ENCODE peak calls at places on chromosomes 1 and 21, in nine cellular contexts. W is CD8-positive, alpha-beta T cell; C is AG04450; D is mucosa of descending colon; J is AG09309; V is Panc1; U is fibroblast of pulmonary artery; A is thoracic aorta; I is WERI-Rb-1. M is an unnamed sample.

GRCh38 chr1:39822146-39822545 is 33.5 kb upstream of the BMP8B start:
- DNase-seq in D (no peak), W (no peak), V (no peak), I (no peak), C (no peak), A (no peak), J (no peak), U (no peak), M (no peak)

GRCh38 chr1:32241011-32241763 is 5.8 kb upstream of the FAM167B start:
- DNase-seq in V (no peak), W (no peak), J (no peak), I (peak), A (peak), D (peak), C (no peak), U (peak), M (no peak)

GRCh38 chr21:39096754-39097153 is 86.5 kb downstream of the PSMG1 start:
- DNase-seq in C (no peak), W (no peak), J (no peak), D (no peak), I (peak), U (no peak), A (no peak), V (no peak), M (no peak)

GRCh38 chr21:32306021-32306780 is 7.5 kb downstream of the MRAP start:
- DNase-seq in D (no peak), I (peak), C (no peak), J (no peak), U (no peak), A (no peak), W (no peak), V (no peak), M (no peak)

GRCh38 chr1:34101151-34101550 is 63.9 kb downstream of the CSMD2 start:
- DNase-seq in A (no peak), U (no peak), V (no peak), D (no peak), W (no peak), I (no peak), J (peak), C (peak), M (no peak)

GRCh38 chr1:87334351-87335174 is 5.9 kb downstream of the LMO4 start:
- DNase-seq in W (no peak), A (no peak), I (peak), U (no peak), D (peak), C (no peak), V (no peak), J (no peak), M (no peak)

GRCh38 chr1:10980841-10981727 is 31.4 kb upstream of the TARDBP start:
- DNase-seq in A (no peak), J (peak), D (no peak), I (no peak), C (no peak), V (no peak), U (peak), W (no peak), M (no peak)

GRCh38 chr1:67372136-67372535 is 58.1 kb downstream of the SERBP1 start:
- DNase-seq in A (no peak), V (no peak), I (no peak), W (no peak), J (no peak), U (peak), D (no peak), C (no peak), M (peak)

GRCh38 chr1:23168079-23168461 is 586 bp downstream of the LUZP1 start:
- DNase-seq in W (no peak), J (no peak), C (no peak), I (no peak), V (no peak), A (no peak), D (peak), U (no peak), M (no peak)

GRCh38 chr1:116538527-116538926 is 32.3 kb downstream of the CD58 start:
- DNase-seq in J (no peak), D (no peak), V (no peak), U (no peak), I (peak), W (no peak), A (no peak), C (no peak), M (no peak)

GRCh38 chr1:43140583-43140982 is 31.5 kb downstream of the EBNA1BP2 start:
- DNase-seq in A (no peak), W (no peak), I (no peak), V (no peak), D (no peak), U (no peak), J (no peak), C (no peak), M (no peak)

GRCh38 chr1:210467440-210468040 is 138.8 kb downstream of the HHAT start:
- DNase-seq in W (no peak), I (no peak), C (no peak), J (peak), A (no peak), V (no peak), D (no peak), U (no peak), M (peak)

GRCh38 chr1:196366817-196367495 is 241.3 kb downstream of the KCNT2 start:
- DNase-seq in V (no peak), W (no peak), U (peak), I (no peak), C (no peak), D (no peak), J (no peak), A (no peak), M (no peak)

GRCh38 chr1:116847688-116848531 is 61.8 kb upstream of the PTGFRN start:
- DNase-seq in W (no peak), A (peak), V (no peak), I (no peak), D (no peak), J (no peak), U (peak), C (no peak), M (peak)

GRCh38 chr1:238562376-238562775 is 671.7 kb upstream of the ZP4 start:
- DNase-seq in J (peak), C (no peak), D (no peak), I (no peak), W (no peak), A (no peak), V (no peak), U (peak), M (no peak)

GRCh38 chr21:44618909-44619308 is 7.0 kb downstream of the KRTAP10-8 start:
- DNase-seq in I (no peak), V (no peak), U (no peak), J (no peak), C (no peak), A (no peak), W (peak), D (no peak), M (no peak)

GRCh38 chr1:217435159-217435558 is 195.7 kb downstream of the GPATCH2 start:
- DNase-seq in V (no peak), D (no peak), W (no peak), J (no peak), I (peak), U (peak), A (no peak), C (no peak), M (no peak)

GRCh38 chr1:210296682-210297081 is 32.0 kb upstream of the HHAT start:
- DNase-seq in A (no peak), I (no peak), D (no peak), C (no peak), W (no peak), U (no peak), J (no peak), V (no peak), M (no peak)

GRCh38 chr1:113166473-113166872 is 93.5 kb downstream of the LRIG2 start:
- DNase-seq in A (no peak), V (no peak), J (no peak), U (no peak), D (no peak), I (no peak), C (no peak), W (no peak), M (no peak)

GRCh38 chr1:145878724-145879123 is 6.9 kb downstream of the ANKRD35 start:
- DNase-seq in A (no peak), C (no peak), U (peak), J (no peak), D (no peak), I (no peak), V (no peak), W (no peak), M (no peak)

GRCh38 chr1:209134001-209134400 is 449.5 kb upstream of the CAMK1G start:
- DNase-seq in C (no peak), U (no peak), J (no peak), A (no peak), V (no peak), D (no peak), I (no peak), W (no peak), M (no peak)

GRCh38 chr1:89822999-89823628 is 2.3 kb downstream of the LRRC8D start:
- DNase-seq in C (no peak), W (no peak), J (no peak), V (no peak), U (peak), I (no peak), D (no peak), A (no peak), M (no peak)

GRCh38 chr1:114081145-114082046 is 72.3 kb downstream of the SYT6 start:
- DNase-seq in J (no peak), D (no peak), I (no peak), V (no peak), C (no peak), W (no peak), A (no peak), U (no peak), M (no peak)

GRCh38 chr1:54153548-54154439 is 994 bp upstream of the CDCP2 start:
- DNase-seq in V (no peak), U (peak), W (no peak), A (peak), C (peak), D (no peak), J (peak), I (peak), M (peak)

GRCh38 chr1:104592926-104593325 is 843.2 kb downstream of the AMY1C start:
- DNase-seq in C (no peak), I (no peak), U (no peak), W (no peak), J (no peak), A (no peak), V (no peak), D (no peak), M (no peak)

GRCh38 chr1:169106921-169107672 is 607 bp downstream of the ATP1B1 start:
- DNase-seq in J (no peak), D (no peak), U (peak), A (no peak), I (no peak), C (no peak), V (peak), W (no peak), M (no peak)

GRCh38 chr1:56645663-56646330 is 683 bp downstream of the PRKAA2 start:
- DNase-seq in D (peak), I (peak), A (no peak), V (no peak), W (no peak), C (no peak), J (no peak), U (no peak), M (no peak)

GRCh38 chr1:42922687-42923366 is 35.8 kb downstream of the SLC2A1 start:
- DNase-seq in W (no peak), C (no peak), U (peak), A (no peak), V (no peak), I (peak), J (no peak), D (no peak), M (no peak)

GRCh38 chr1:153375511-153375910 is at the start of gene S100A12:
- DNase-seq in V (no peak), A (no peak), W (no peak), D (no peak), J (peak), U (peak), C (peak), I (no peak), M (peak)

GRCh38 chr1:150807674-150808073 is 386 bp downstream of the CTSK start:
- DNase-seq in D (no peak), C (no peak), A (no peak), V (no peak), W (no peak), I (no peak), U (no peak), J (no peak), M (no peak)
- H3K4me3 ChIP-seq in D (no peak), C (peak), A (peak), V (no peak), W (no peak), I (no peak), U (peak), J (peak), M (peak)

DNA sequence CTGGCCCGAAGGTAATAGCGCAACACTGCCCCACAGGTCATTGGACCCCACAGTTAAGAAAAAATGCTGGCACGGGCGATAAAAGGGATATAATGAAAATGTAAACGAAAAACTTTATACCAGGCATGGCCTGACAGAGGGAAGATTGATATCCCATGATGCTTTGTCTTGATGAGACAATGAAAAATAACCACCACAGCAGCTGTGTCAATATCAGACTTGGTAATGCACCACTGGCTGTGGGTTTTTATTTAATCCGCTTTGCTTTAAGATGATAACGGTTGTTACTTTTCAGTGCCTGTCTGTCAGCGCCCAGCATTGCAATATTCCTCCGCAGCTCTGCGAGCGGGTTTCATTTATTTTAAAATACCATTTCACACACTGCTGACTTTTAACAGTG is 150.5 kb downstream of the NUF2 start:
- DNase-seq in C (no peak), W (no peak), I (peak), J (no peak), U (no peak), A (no peak), D (no peak), V (no peak), M (no peak)
- TF ChIP-seq CTCF in C (no peak), W (no peak), I (no peak), J (no peak), U (no peak), A (no peak), D (no peak), V (no peak), M (no peak)

GRCh38 chr1:85061711-85062424 is 13.6 kb upstream of the MCOLN3 start:
- DNase-seq in V (peak), U (peak), W (peak), J (peak), D (peak), I (peak), A (peak), C (peak), M (peak)

GRCh38 chr1:85059563-85059962 is 11.3 kb upstream of the MCOLN3 start:
- DNase-seq in D (no peak), V (no peak), W (no peak), C (no peak), A (no peak), J (no peak), I (no peak), U (no peak), M (no peak)

GRCh38 chr1:85065550-85065949 is 17.2 kb upstream of the MCOLN3 start:
- DNase-seq in C (no peak), W (no peak), V (no peak), J (no peak), U (no peak), I (no peak), A (no peak), D (no peak), M (no peak)

GRCh38 chr1:85060038-85060437 is 11.7 kb upstream of the MCOLN3 start:
- DNase-seq in W (no peak), J (no peak), V (no peak), I (no peak), U (no peak), A (no peak), D (no peak), C (no peak), M (no peak)

GRCh38 chr1:85062425-85063026 is 14.2 kb upstream of the MCOLN3 start:
- DNase-seq in D (no peak), U (no peak), V (no peak), C (no peak), J (no peak), A (no peak), W (no peak), I (no peak), M (no peak)
- H3K4me3 ChIP-seq in D (no peak), U (peak), V (peak), C (peak), J (peak), A (peak), W (peak), I (peak), M (peak)

GRCh38 chr1:234309243-234309597 is 64.0 kb upstream of the COA6 start:
- DNase-seq in D (no peak), C (no peak), A (no peak), V (no peak), U (no peak), W (no peak), J (no peak), I (no peak), M (no peak)
- TF ChIP-seq CTCF in D (no peak), C (no peak), A (no peak), V (no peak), U (no peak), W (no peak), J (no peak), I (peak), M (no peak)

GRCh38 chr1:177172866-177173265 is 2.1 kb downstream of the BRINP2 start:
- DNase-seq in V (no peak), U (no peak), C (no peak), J (no peak), D (no peak), I (no peak), A (no peak), W (no peak), M (no peak)

GRCh38 chr1:177171536-177172123 is 872 bp downstream of the BRINP2 start:
- DNase-seq in V (no peak), C (no peak), J (no peak), D (no peak), W (no peak), U (no peak), A (no peak), I (no peak), M (no peak)

GRCh38 chr1:177172331-177172730 is 1.6 kb downstream of the BRINP2 start:
- DNase-seq in W (no peak), J (no peak), D (no peak), V (no peak), I (no peak), U (no peak), C (no peak), A (no peak), M (no peak)

GRCh38 chr1:177173976-177174375 is 3.2 kb downstream of the BRINP2 start:
- DNase-seq in J (no peak), D (no peak), A (no peak), I (no peak), U (no peak), V (no peak), C (no peak), W (no peak), M (no peak)

DNA sequence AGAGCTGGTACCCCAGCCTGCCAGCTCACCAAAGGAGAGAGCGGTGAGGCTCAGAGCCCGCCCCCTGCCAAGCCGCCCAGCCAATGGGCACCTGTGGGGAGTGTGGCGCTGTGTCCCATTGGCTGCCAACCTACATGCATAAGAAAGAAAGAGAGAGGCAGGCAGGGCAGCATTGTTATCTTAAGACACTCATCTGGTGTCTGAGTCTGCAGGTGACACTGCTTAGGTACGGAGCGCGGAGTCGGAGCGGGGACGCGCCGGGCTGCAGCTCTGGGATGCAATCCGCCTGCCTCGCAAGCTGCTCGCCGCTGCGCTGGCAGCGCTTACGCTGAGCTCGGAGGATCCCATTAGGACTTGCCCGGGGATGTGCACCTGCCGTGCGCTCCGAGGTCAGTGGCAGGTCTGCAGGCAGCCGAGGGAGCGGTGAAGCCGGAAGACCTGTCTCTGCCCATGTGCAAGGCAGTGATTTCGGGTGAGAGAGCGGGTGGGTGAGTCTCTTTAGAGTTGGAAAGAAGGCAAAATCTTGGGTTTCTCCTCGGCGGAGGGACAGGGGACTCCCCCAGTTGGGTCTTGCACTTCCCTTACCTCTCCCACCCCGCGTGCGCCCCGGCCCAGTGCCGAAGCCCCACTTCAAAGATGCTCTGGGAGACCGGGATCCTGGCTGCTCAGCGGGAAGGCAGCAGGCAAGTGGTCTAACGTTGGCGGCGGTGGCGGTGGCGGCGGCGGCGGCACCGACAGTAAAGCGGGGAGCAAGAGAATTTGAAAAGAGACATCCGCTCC is at the start of gene BRINP2:
- DNase-seq in J (no peak), A (no peak), C (no peak), W (no peak), D (peak), V (no peak), I (peak), U (peak), M (no peak)
- H3K4me3 ChIP-seq in J (peak), A (peak), C (peak), W (no peak), D (no peak), V (peak), I (peak), U (peak), M (peak)

GRCh38 chr1:69305621-69306020 is 262.1 kb upstream of the LRRC7 start:
- DNase-seq in U (no peak), D (no peak), C (no peak), J (no peak), W (no peak), A (no peak), I (peak), V (no peak), M (no peak)
- TF ChIP-seq CTCF in U (no peak), D (no peak), C (peak), J (no peak), W (no peak), A (no peak), I (peak), V (no peak), M (peak)

DNA sequence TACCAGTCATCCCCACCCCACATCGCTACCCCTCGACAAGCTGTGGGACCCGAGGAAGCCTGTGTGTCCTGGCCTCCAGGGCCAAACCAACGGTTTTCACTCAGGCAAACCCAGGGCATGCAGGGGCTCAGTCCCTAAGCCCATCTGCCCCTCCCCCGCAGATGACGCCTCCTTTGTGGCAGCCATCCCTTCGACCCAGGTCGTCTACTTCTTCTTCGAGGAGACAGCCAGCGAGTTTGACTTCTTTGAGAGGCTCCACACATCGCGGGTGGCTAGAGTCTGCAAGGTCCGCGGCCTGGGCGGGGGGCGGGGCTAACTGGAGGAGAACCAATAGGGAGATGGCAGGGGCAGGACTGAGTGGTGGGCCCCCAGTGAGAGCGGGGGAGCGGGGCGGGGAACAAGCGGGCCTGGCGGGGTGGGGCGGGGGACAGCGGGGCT is 7.4 kb downstream of the SEMA4A start:
- DNase-seq in C (peak), D (peak), J (no peak), A (peak), U (peak), V (no peak), W (peak), I (peak), M (no peak)
- H3K4me3 ChIP-seq in C (peak), D (no peak), J (no peak), A (peak), U (peak), V (no peak), W (peak), I (peak), M (peak)

DNA sequence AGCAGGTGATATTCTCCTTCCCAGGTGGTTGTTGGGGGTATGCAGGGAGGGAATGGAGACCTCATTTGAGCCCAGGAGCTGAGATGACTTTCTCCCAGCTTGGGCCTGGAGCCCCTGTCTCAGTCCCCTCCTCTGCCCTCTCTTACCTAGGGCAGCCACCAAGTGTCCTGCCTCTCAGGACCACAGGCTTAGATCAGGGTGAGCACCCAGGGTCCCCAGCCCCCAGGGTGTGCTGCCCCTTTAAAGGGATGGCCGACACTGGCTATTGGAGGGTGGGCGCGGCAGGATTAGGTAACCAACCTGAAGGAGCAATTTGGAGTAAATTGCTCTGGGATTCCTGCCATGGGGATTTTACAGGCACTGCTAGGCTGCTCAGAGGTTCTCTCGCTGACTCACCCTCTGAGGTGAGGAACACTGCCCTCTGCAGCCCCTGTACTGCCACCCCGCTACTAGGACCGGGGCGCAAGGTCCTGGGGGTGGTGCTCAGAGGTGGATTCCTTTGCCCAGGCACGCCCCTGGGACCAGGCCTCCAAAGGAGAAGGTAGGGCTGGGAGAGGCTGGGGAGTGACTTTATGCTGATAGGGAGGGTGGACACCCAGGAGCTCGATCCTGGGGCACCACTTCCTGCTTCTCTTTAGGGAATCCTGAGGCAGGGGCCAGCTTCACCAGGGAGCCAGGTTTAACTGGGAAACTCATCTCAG is 1.5 kb downstream of the RPS6KA1 start:
- DNase-seq in V (peak), J (peak), D (peak), I (peak), U (peak), C (no peak), A (no peak), W (no peak), M (peak)
- TF ChIP-seq CTCF in V (peak), J (peak), D (peak), I (peak), U (peak), C (peak), A (no peak), W (no peak), M (peak)